ENCODE peak calls at places on chromosomes 3 and 15, in nine cellular contexts. Q, Z, K, S, A, C, O, E and R are unnamed samples. For H3K4me1 and H3K36me3, the result is how much of the 10 kb centered on the place peaks cover.

GRCh38 chr3:12938258-12938711 is 96.9 kb upstream of the RPL32 start:
- DNase-seq in C (no peak), E (no peak), Q (no peak), A (no peak), O (peak), Z (no peak), S (no peak), K (peak), R (no peak)

GRCh38 chr15:29712149-29712885 is 110.0 kb downstream of the TJP1 start:
- DNase-seq in S (no peak), O (no peak), E (no peak), K (no peak), A (no peak), C (no peak), Q (no peak), Z (no peak), R (no peak)

GRCh38 chr3:18035641-18036466 is 293.4 kb upstream of the TBC1D5 start:
- DNase-seq in E (peak), A (no peak), O (no peak), C (no peak), Z (no peak), Q (no peak), K (no peak), S (no peak), R (no peak)

GRCh38 chr15:65394280-65394789 is 16.5 kb upstream of the IGDCC3 start:
- DNase-seq in Z (no peak), C (no peak), O (peak), K (no peak), A (no peak), S (no peak), Q (no peak), E (no peak), R (no peak)

GRCh38 chr3:153163349-153164008 is 1.5 kb downstream of the RAP2B start:
- DNase-seq in S (no peak), Z (peak), C (peak), K (peak), Q (peak), E (peak), A (no peak), O (no peak), R (peak)

GRCh38 chr3:165837058-165837525 is at the start of gene BCHE:
- DNase-seq in K (peak), S (peak), A (no peak), C (peak), O (no peak), Q (peak), Z (peak), E (peak), R (no peak)

GRCh38 chr15:68214838-68215234 is 9.7 kb upstream of the CALML4 start:
- DNase-seq in A (no peak), Z (no peak), E (no peak), Q (no peak), O (no peak), S (no peak), C (no peak), K (no peak), R (no peak)

GRCh38 chr3:156109989-156110388 is 10.4 kb upstream of the KCNAB1 start:
- DNase-seq in C (no peak), Z (no peak), K (no peak), Q (no peak), A (no peak), O (no peak), S (no peak), E (no peak), R (no peak)

GRCh38 chr15:89335289-89336041 is 841 bp upstream of the POLG start:
- DNase-seq in Q (no peak), A (no peak), E (peak), K (peak), S (no peak), Z (no peak), C (peak), O (peak), R (no peak)

GRCh38 chr3:71313844-71314243 is 269.7 kb downstream of the FOXP1 start:
- DNase-seq in E (no peak), Q (no peak), C (no peak), K (no peak), O (no peak), A (no peak), Z (no peak), S (no peak), R (no peak)

GRCh38 chr3:11610044-11610671 is 33.6 kb downstream of the VGLL4 start:
- DNase-seq in E (no peak), A (no peak), K (peak), Z (peak), O (peak), S (no peak), C (no peak), Q (peak), R (peak)

GRCh38 chr15:64901914-64902313 is 9.8 kb upstream of the ANKDD1A start:
- DNase-seq in S (no peak), E (no peak), Q (no peak), C (no peak), O (no peak), Z (no peak), A (no peak), K (no peak), R (no peak)

GRCh38 chr15:59104912-59105732 is at the start of gene CCNB2:
- DNase-seq in Z (peak), S (peak), O (peak), C (peak), E (peak), K (peak), Q (peak), A (peak), R (peak)

GRCh38 chr3:183815565-183815943 is 9.8 kb downstream of the MAP6D1 start:
- DNase-seq in O (no peak), Q (no peak), C (no peak), E (no peak), K (no peak), Z (no peak), S (no peak), A (no peak), R (no peak)

GRCh38 chr3:111895079-111895478 is 36.0 kb downstream of the PHLDB2 start:
- DNase-seq in A (peak), K (no peak), O (no peak), Z (no peak), C (peak), E (peak), S (no peak), Q (peak), R (no peak)

GRCh38 chr15:51299187-51300015 is 39.0 kb downstream of the CYP19A1 start:
- DNase-seq in C (no peak), K (peak), A (no peak), Q (no peak), E (no peak), S (no peak), Z (no peak), O (peak), R (no peak)

GRCh38 chr3:99503350-99503749 is 135.0 kb upstream of the COL8A1 start:
- DNase-seq in A (no peak), Q (peak), S (no peak), Z (no peak), C (no peak), K (peak), E (no peak), O (peak), R (no peak)

GRCh38 chr3:27730774-27731659 is 8.9 kb upstream of the EOMES start:
- DNase-seq in C (no peak), O (no peak), E (peak), Z (no peak), Q (no peak), S (no peak), K (no peak), A (no peak), R (no peak)

GRCh38 chr3:185631108-185631507 is 45.0 kb downstream of the SENP2 start:
- DNase-seq in K (no peak), C (no peak), E (no peak), Z (no peak), A (peak), S (no peak), Q (no peak), O (no peak), R (no peak)

GRCh38 chr3:66500575-66501482 is at the start of gene LRIG1:
- DNase-seq in C (peak), S (peak), K (peak), Z (peak), Q (peak), A (no peak), E (peak), O (peak), R (peak)

GRCh38 chr3:188756241-188756640 is 415.5 kb upstream of the TPRG1 start:
- DNase-seq in O (no peak), Z (no peak), S (no peak), Q (no peak), C (no peak), E (no peak), K (no peak), A (no peak), R (no peak)

GRCh38 chr3:135055449-135055848 is 260.4 kb downstream of the EPHB1 start:
- DNase-seq in O (no peak), A (no peak), Q (no peak), E (no peak), K (no peak), Z (no peak), C (no peak), S (no peak), R (no peak)

GRCh38 chr15:43212299-43212698 is 8.5 kb downstream of the EPB42 start:
- DNase-seq in C (no peak), Q (no peak), K (no peak), S (no peak), O (no peak), Z (no peak), E (no peak), A (no peak), R (no peak)

GRCh38 chr15:59296181-59296617 is 76.5 kb downstream of the MYO1E start:
- DNase-seq in S (no peak), K (no peak), A (peak), Q (peak), C (peak), E (no peak), O (peak), Z (peak), R (peak)

GRCh38 chr3:138774529-138775253 is 60.0 kb downstream of the PIK3CB start:
- DNase-seq in E (no peak), C (peak), K (peak), A (peak), Q (peak), O (peak), Z (peak), S (no peak), R (peak)

GRCh38 chr3:67461667-67462142 is 192.7 kb downstream of the SUCLG2 start:
- DNase-seq in Q (peak), C (peak), K (no peak), E (no peak), A (no peak), O (peak), Z (peak), S (no peak), R (no peak)

GRCh38 chr3:191369081-191370010 is 39.0 kb upstream of the UTS2B start:
- DNase-seq in Z (no peak), K (no peak), S (no peak), O (no peak), A (no peak), Q (no peak), C (no peak), E (peak), R (no peak)

GRCh38 chr3:54093849-54094248 is 28.5 kb upstream of the CACNA2D3 start:
- DNase-seq in K (no peak), C (no peak), O (no peak), Q (no peak), E (no peak), S (no peak), Z (no peak), A (no peak), R (peak)

GRCh38 chr3:188516515-188516914 is 362.6 kb downstream of the LPP start:
- DNase-seq in O (no peak), A (no peak), E (no peak), Z (no peak), C (no peak), Q (no peak), S (no peak), K (no peak), R (no peak)

GRCh38 chr3:117026401-117026800 is 316.8 kb downstream of the TUSC7 start:
- DNase-seq in S (no peak), C (no peak), A (no peak), K (no peak), Z (no peak), E (no peak), O (no peak), Q (no peak), R (no peak)

GRCh38 chr15:70799667-70800450 is 36.5 kb upstream of the UACA start:
- DNase-seq in O (peak), Q (peak), K (peak), C (peak), Z (peak), S (no peak), E (no peak), A (peak), R (peak)

GRCh38 chr3:152902141-152902669 is 67.3 kb downstream of the P2RY1 start:
- DNase-seq in C (no peak), E (no peak), O (no peak), Q (no peak), A (no peak), Z (no peak), K (no peak), S (no peak), R (peak)

GRCh38 chr3:27570421-27571106 is 86.4 kb upstream of the SLC4A7 start:
- DNase-seq in A (no peak), C (no peak), S (no peak), Z (no peak), K (no peak), O (no peak), E (no peak), Q (no peak), R (no peak)

GRCh38 chr3:157248590-157249425 is 88.9 kb upstream of the CCNL1 start:
- DNase-seq in Q (peak), A (peak), K (peak), Z (peak), C (peak), S (peak), E (no peak), O (peak), R (peak)

GRCh38 chr3:117439812-117440211 is 730.2 kb downstream of the TUSC7 start:
- DNase-seq in K (no peak), O (no peak), A (no peak), C (no peak), Z (peak), E (peak), Q (peak), S (peak), R (no peak)

GRCh38 chr3:186635532-186635931 is 4.7 kb upstream of the FETUB start:
- DNase-seq in C (no peak), S (no peak), E (no peak), Q (no peak), Z (no peak), K (no peak), A (no peak), O (no peak), R (no peak)

GRCh38 chr3:30686799-30687198 is 80.4 kb downstream of the TGFBR2 start:
- DNase-seq in O (no peak), K (no peak), A (no peak), E (no peak), S (no peak), C (no peak), Z (no peak), Q (no peak), R (no peak)
- H3K4me1 ChIP-seq in O (under half), K (under half), A (under half), E (under half), S (under half), C (half or more), Z (under half), Q (under half), R (under half)

DNA sequence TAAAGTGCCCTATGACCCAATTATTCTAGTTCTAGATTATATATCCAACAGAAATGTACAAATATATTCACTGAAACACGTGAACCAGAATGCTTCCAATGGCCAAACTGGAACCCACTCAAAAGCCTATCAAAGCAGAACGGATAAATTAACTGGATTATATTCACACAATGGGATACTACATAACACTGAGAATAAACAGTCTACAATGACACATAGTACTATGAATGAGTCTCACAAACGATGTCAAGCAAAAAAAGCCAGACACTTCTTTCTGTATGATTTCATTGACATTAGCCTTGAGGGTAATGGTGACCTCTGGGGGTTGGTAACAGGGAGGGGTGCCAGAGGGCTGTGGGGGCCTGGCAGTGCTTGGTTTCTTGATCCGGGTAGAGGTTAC is 50.9 kb upstream of the HACD2 start:
- DNase-seq in E (no peak), O (no peak), Z (no peak), C (no peak), K (no peak), Q (no peak), A (no peak), S (no peak), R (no peak)
- H3K36me3 ChIP-seq in E (under half), O (half or more), Z (under half), C (under half), K (under half), Q (under half), A (under half), S (under half), R (under half)

GRCh38 chr3:55570361-55570760 is 83.3 kb upstream of the WNT5A start:
- DNase-seq in Z (peak), O (no peak), Q (peak), S (no peak), K (peak), C (no peak), E (no peak), A (no peak), R (no peak)
- H3K4me2 ChIP-seq in Z (no peak), O (no peak), Q (no peak), S (no peak), K (no peak), C (no peak), E (peak), A (no peak), R (no peak)

GRCh38 chr3:45568848-45569247 is 25.7 kb upstream of the LIMD1 start:
- DNase-seq in Z (no peak), K (no peak), O (no peak), E (no peak), Q (no peak), A (no peak), C (no peak), S (no peak), R (no peak)
- H3K4me1 ChIP-seq in Z (under half), K (under half), O (under half), E (under half), Q (under half), A (under half), C (under half), S (under half), R (under half)